ENCODE peak calls at places on chromosomes 11 and 22, in ten cellular contexts. X is GM12891, Q is transverse colon, Z is stomach, B is HepG2, H is suprapubic skin, V is breast epithelium, Y is prostate gland, E is sigmoid colon, M is esophagus muscularis mucosa. W is an unnamed sample.

GRCh38 chr11:3916962-3917361 is 61.5 kb downstream of the STIM1 start:
- DNase-seq in V (no peak), Q (peak), E (no peak), Y (no peak), B (no peak), H (no peak), X (no peak), M (no peak), Z (no peak), W (no peak)

GRCh38 chr22:27799334-27800249 is 2.0 kb downstream of the MN1 start:
- DNase-seq in X (no peak), Z (peak), E (no peak), H (no peak), V (no peak), B (no peak), Q (no peak), Y (no peak), M (no peak), W (no peak)

GRCh38 chr11:70897429-70897828 is 354.9 kb downstream of the SHANK2 start:
- DNase-seq in V (no peak), B (no peak), X (no peak), Q (no peak), Y (no peak), M (no peak), H (no peak), E (no peak), Z (no peak), W (no peak)

GRCh38 chr11:97140885-97141494 is 751.2 kb downstream of the JRKL start:
- DNase-seq in X (no peak), Z (no peak), V (no peak), Y (no peak), Q (no peak), B (peak), M (no peak), H (no peak), E (no peak), W (no peak)

GRCh38 chr11:77403228-77403627 is 70.7 kb downstream of the PAK1 start:
- DNase-seq in X (no peak), E (no peak), Q (no peak), Y (no peak), M (no peak), V (no peak), B (no peak), H (no peak), Z (no peak), W (no peak)

GRCh38 chr11:76493040-76493439 is 48.2 kb downstream of the EMSY start:
- DNase-seq in Z (no peak), B (no peak), Y (no peak), V (no peak), M (no peak), H (no peak), X (no peak), E (no peak), Q (no peak), W (no peak)

GRCh38 chr11:79285756-79286155 is 155.1 kb downstream of the TENM4 start:
- DNase-seq in V (no peak), Z (no peak), H (no peak), E (no peak), M (no peak), B (no peak), X (no peak), Y (no peak), Q (no peak), W (no peak)

GRCh38 chr11:122746050-122746478 is 90.5 kb downstream of the UBASH3B start:
- DNase-seq in H (no peak), Z (no peak), Q (peak), M (no peak), B (no peak), V (no peak), Y (no peak), E (no peak), X (peak), W (no peak)

GRCh38 chr11:61467609-61468401 is 37.9 kb downstream of the SDHAF2 start:
- DNase-seq in B (no peak), X (no peak), Z (no peak), Y (no peak), H (no peak), Q (no peak), M (no peak), E (no peak), V (no peak), W (no peak)

GRCh38 chr11:39817248-39817647 is 1642.2 kb downstream of the LRRC4C start:
- DNase-seq in H (no peak), X (no peak), Q (no peak), V (no peak), M (no peak), Z (no peak), E (no peak), Y (no peak), B (no peak), W (no peak)

GRCh38 chr11:109015283-109015682 is 350.4 kb downstream of the DDX10 start:
- DNase-seq in Y (no peak), Q (no peak), V (no peak), B (no peak), H (no peak), E (no peak), X (no peak), M (no peak), Z (no peak), W (no peak)

GRCh38 chr22:47116426-47117341 is 354.2 kb downstream of the TBC1D22A start:
- DNase-seq in Y (no peak), Z (no peak), V (no peak), H (no peak), E (peak), M (no peak), X (no peak), Q (no peak), B (no peak), W (no peak)

GRCh38 chr11:111765984-111766833 is at the start of gene PPP2R1B:
- DNase-seq in M (peak), B (peak), Q (peak), Z (peak), H (peak), E (peak), V (peak), Y (peak), X (peak), W (peak)

GRCh38 chr11:123434262-123434661 is 4.2 kb downstream of the GRAMD1B start:
- DNase-seq in E (no peak), V (no peak), Q (peak), H (no peak), B (no peak), Y (no peak), Z (no peak), X (no peak), M (no peak), W (no peak)

GRCh38 chr11:133064152-133064877 is 468.0 kb downstream of the OPCML start:
- DNase-seq in H (peak), M (peak), X (peak), Y (no peak), Q (peak), V (peak), B (peak), Z (peak), E (peak), W (peak)

GRCh38 chr22:40345271-40345670 is 1.0 kb upstream of the ADSL start:
- DNase-seq in Z (no peak), B (no peak), Q (peak), Y (no peak), E (no peak), H (no peak), M (no peak), V (no peak), X (no peak), W (no peak)

GRCh38 chr22:39348909-39349505 is 784 bp upstream of the SYNGR1 start:
- DNase-seq in H (no peak), V (no peak), M (no peak), E (no peak), X (no peak), B (no peak), Y (no peak), Z (no peak), Q (peak), W (peak)

GRCh38 chr11:1749787-1750351 is 526 bp downstream of the IFITM10 start:
- DNase-seq in H (peak), M (no peak), Z (no peak), Y (no peak), B (no peak), X (no peak), Q (peak), E (no peak), V (no peak), W (no peak)

GRCh38 chr22:38826801-38827200 is 17.0 kb downstream of the NPTXR start:
- DNase-seq in V (no peak), Z (no peak), B (no peak), M (no peak), X (no peak), E (no peak), Y (no peak), H (no peak), Q (no peak), W (no peak)

GRCh38 chr11:3873712-3874349 is 18.4 kb downstream of the STIM1 start:
- DNase-seq in Q (no peak), Z (no peak), M (no peak), X (no peak), E (no peak), V (no peak), Y (no peak), H (no peak), B (no peak), W (no peak)

GRCh38 chr11:61587951-61588695 is 7.2 kb upstream of the SYT7 start:
- DNase-seq in X (peak), H (peak), V (peak), M (no peak), B (no peak), Q (peak), E (peak), Z (peak), Y (peak), W (peak)

GRCh38 chr22:48143856-48144255 is 1381.4 kb downstream of the TBC1D22A start:
- DNase-seq in Z (no peak), Y (no peak), Q (no peak), B (no peak), H (no peak), X (no peak), M (no peak), E (no peak), V (no peak), W (no peak)

GRCh38 chr11:120212926-120213325 is 2.1 kb downstream of the OAF start:
- DNase-seq in Q (peak), V (no peak), X (no peak), Y (no peak), H (no peak), Z (no peak), B (no peak), M (no peak), E (no peak), W (no peak)

GRCh38 chr11:128908391-128909246 is 17.5 kb downstream of the KCNJ5 start:
- DNase-seq in Y (peak), B (no peak), E (peak), Z (peak), M (no peak), X (no peak), H (peak), Q (peak), V (no peak), W (peak)

GRCh38 chr22:27474112-27474571 is 327.4 kb downstream of the MN1 start:
- DNase-seq in H (no peak), M (no peak), E (no peak), B (no peak), Z (no peak), V (no peak), Y (no peak), X (no peak), Q (no peak), W (no peak)

GRCh38 chr22:23675502-23676415 is 15.1 kb upstream of the RGL4 start:
- DNase-seq in V (peak), Z (peak), M (no peak), Q (peak), E (peak), B (peak), H (peak), Y (no peak), X (no peak), W (no peak)

GRCh38 chr22:20033045-20033706 is 12.3 kb downstream of the TANGO2 start:
- DNase-seq in Y (no peak), Z (peak), X (no peak), Q (no peak), M (no peak), V (no peak), B (no peak), H (no peak), E (no peak), W (no peak)

GRCh38 chr11:7353100-7353499 is 101.4 kb downstream of the SYT9 start:
- DNase-seq in H (no peak), B (peak), E (no peak), V (no peak), Q (peak), Z (no peak), Y (no peak), M (no peak), X (peak), W (no peak)

GRCh38 chr22:37283393-37283937 is 1.2 kb downstream of the CYTH4 start:
- DNase-seq in E (no peak), X (no peak), H (no peak), B (no peak), Q (peak), Z (no peak), V (no peak), Y (no peak), M (no peak), W (no peak)

GRCh38 chr11:37988031-37988430 is 1390.0 kb upstream of the RAG2 start:
- DNase-seq in V (no peak), M (no peak), X (no peak), B (no peak), Z (no peak), Q (no peak), Y (no peak), H (no peak), E (no peak), W (no peak)

GRCh38 chr22:44245438-44245837 is 64.7 kb downstream of the PARVG start:
- DNase-seq in H (no peak), Z (peak), M (peak), Q (no peak), B (no peak), X (no peak), Y (no peak), V (no peak), E (no peak), W (no peak)

GRCh38 chr22:39463931-39464390 is 7.1 kb downstream of the MGAT3 start:
- DNase-seq in Y (peak), E (no peak), X (no peak), M (no peak), B (no peak), V (no peak), Z (no peak), H (no peak), Q (no peak), W (peak)

GRCh38 chr22:29343313-29343805 is 27.9 kb upstream of the RASL10A start:
- DNase-seq in Q (no peak), V (peak), M (no peak), H (no peak), E (peak), X (no peak), Z (peak), Y (no peak), B (no peak), W (peak)

GRCh38 chr22:29225422-29226090 is 19.9 kb downstream of the EMID1 start:
- DNase-seq in V (no peak), M (no peak), Z (no peak), B (no peak), X (peak), E (peak), Q (peak), H (peak), Y (no peak), W (peak)

GRCh38 chr11:12269104-12269441 is 108.3 kb upstream of the PARVA start:
- DNase-seq in B (no peak), Q (no peak), X (no peak), V (no peak), H (no peak), M (no peak), Z (peak), Y (peak), E (peak), W (peak)

GRCh38 chr11:24093410-24093809 is 403.4 kb upstream of the LUZP2 start:
- DNase-seq in M (no peak), Q (no peak), E (no peak), B (no peak), Z (no peak), V (no peak), X (no peak), Y (no peak), H (no peak), W (no peak)

GRCh38 chr11:125515102-125515439 is 19.0 kb upstream of the FEZ1 start:
- DNase-seq in X (no peak), B (no peak), M (no peak), E (no peak), Q (no peak), H (no peak), Z (no peak), V (no peak), Y (no peak), W (no peak)

GRCh38 chr11:15006139-15006759 is 34.1 kb upstream of the CALCA start:
- DNase-seq in H (no peak), Y (no peak), X (no peak), M (no peak), Z (no peak), E (no peak), V (no peak), Q (no peak), B (peak), W (no peak)

DNA sequence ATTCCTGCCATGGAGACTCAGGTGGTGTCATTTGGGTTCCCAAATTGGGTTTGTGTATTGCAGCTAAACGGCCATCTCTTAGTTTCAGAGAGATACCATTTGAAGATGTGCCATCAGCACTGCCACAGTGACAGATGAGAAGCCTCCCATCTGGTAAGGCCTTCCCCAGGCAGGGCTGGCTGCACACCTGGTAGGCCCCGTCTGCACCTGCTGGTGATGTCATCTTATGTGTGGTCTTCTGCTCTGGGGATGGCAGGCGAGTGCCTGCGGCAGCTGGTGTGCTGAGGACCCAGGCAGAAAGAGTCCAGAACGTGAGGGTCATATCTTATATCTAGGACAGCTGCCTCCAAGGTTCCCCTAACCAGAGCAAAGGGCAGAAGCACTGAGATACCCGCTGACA is 100.6 kb downstream of the CSNK2A3 start:
- DNase-seq in X (no peak), Q (no peak), B (no peak), Y (no peak), Z (no peak), E (no peak), H (no peak), V (no peak), M (no peak), W (no peak)
- TF ChIP-seq POLR2AphosphoS5 in X (no peak), Q (no peak), B (no peak), Y (no peak), Z (no peak), E (no peak), H (no peak), V (no peak), M (no peak), W (no peak)

GRCh38 chr22:21940521-21940920 is 12.1 kb downstream of the PPM1F start:
- DNase-seq in Y (no peak), B (no peak), X (no peak), V (no peak), H (no peak), Z (no peak), E (no peak), M (no peak), Q (no peak), W (no peak)
- TF ChIP-seq POLR2AphosphoS5 in Y (no peak), B (no peak), X (no peak), V (no peak), H (no peak), Z (no peak), E (no peak), M (no peak), Q (no peak), W (peak)

GRCh38 chr11:67605231-67606011 is 1.3 kb upstream of the NDUFV1 start:
- DNase-seq in Z (no peak), Q (no peak), M (no peak), B (no peak), X (no peak), V (no peak), E (no peak), H (no peak), Y (no peak), W (no peak)
- TF ChIP-seq POLR2AphosphoS5 in Z (no peak), Q (no peak), M (no peak), B (no peak), X (no peak), V (no peak), E (no peak), H (no peak), Y (no peak), W (no peak)

GRCh38 chr11:64241430-64242153 is 697 bp downstream of the FKBP2 start:
- DNase-seq in Q (peak), M (peak), V (peak), X (peak), B (peak), E (peak), H (peak), Y (peak), Z (peak), W (peak)
- TF ChIP-seq POLR2AphosphoS5 in Q (peak), M (peak), V (peak), X (peak), B (peak), E (peak), H (peak), Y (peak), Z (peak), W (peak)

GRCh38 chr22:50247748-50248147 is 2.9 kb upstream of the TUBGCP6 start:
- DNase-seq in H (no peak), Q (peak), Z (peak), B (no peak), M (no peak), Y (no peak), V (no peak), X (no peak), E (no peak), W (peak)
- TF ChIP-seq POLR2AphosphoS5 in H (no peak), Q (no peak), Z (no peak), B (no peak), M (no peak), Y (peak), V (no peak), X (peak), E (no peak), W (no peak)

GRCh38 chr11:44806631-44807030 is 79.9 kb downstream of the TSPAN18 start:
- DNase-seq in Q (no peak), M (no peak), V (no peak), X (no peak), E (no peak), Y (no peak), Z (no peak), H (no peak), B (no peak), W (no peak)

GRCh38 chr11:44805596-44805995 is 78.8 kb downstream of the TSPAN18 start:
- DNase-seq in B (no peak), Q (no peak), E (no peak), Y (no peak), X (no peak), Z (no peak), M (no peak), H (no peak), V (no peak), W (no peak)

GRCh38 chr11:44805152-44805461 is 78.3 kb downstream of the TSPAN18 start:
- DNase-seq in Z (no peak), E (no peak), Y (no peak), Q (no peak), B (no peak), V (no peak), M (no peak), H (no peak), X (no peak), W (no peak)

GRCh38 chr11:44809283-44809682 is 82.5 kb downstream of the TSPAN18 start:
- DNase-seq in E (no peak), B (no peak), V (no peak), X (no peak), Y (no peak), H (no peak), M (no peak), Q (no peak), Z (no peak), W (no peak)

GRCh38 chr11:44808053-44808753 is 81.4 kb downstream of the TSPAN18 start:
- DNase-seq in Q (no peak), H (no peak), E (no peak), Y (no peak), M (no peak), X (no peak), Z (no peak), V (no peak), B (no peak), W (no peak)
- TF ChIP-seq POLR2AphosphoS5 in Q (no peak), H (no peak), E (no peak), Y (no peak), M (no peak), X (no peak), Z (no peak), V (no peak), B (no peak), W (no peak)

DNA sequence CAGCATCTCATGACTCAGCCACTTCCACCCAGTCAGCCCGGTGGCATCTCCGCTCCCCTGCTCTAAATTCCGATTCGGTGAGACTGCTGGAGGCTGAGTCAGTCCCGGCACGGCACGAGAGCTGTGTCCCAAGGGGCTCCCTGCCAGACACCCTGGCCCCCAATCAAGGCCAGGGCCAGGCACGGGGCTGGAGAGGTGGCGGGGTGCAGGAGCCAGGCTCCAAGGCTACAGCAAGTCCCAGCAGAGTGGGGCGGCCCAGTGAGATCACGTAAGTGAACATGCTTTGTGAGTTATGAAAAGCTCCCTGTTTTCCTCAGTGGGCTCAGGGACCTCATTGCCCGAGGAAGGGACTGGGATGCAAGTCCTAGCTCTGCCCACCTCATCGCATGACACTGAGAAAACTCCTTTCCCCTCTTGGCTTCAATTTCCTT is 3.0 kb downstream of the C11orf68 start:
- DNase-seq in H (peak), Q (peak), M (no peak), Z (peak), Y (peak), X (no peak), E (peak), V (peak), B (peak), W (peak)
- TF ChIP-seq POLR2AphosphoS5 in H (no peak), Q (peak), M (peak), Z (peak), Y (peak), X (no peak), E (peak), V (peak), B (no peak), W (peak)